ENCODE peak calls at places on chromosomes 3 and 15, in five cellular contexts. One of them, this sample, is unnamed.

GRCh38 chr3:50604628-50605588 is 6.7 kb downstream of the CISH start:
- DNase-seq in heart left ventricle: peak; percentile 91
- DNase-seq in transverse colon: peak; percentile 72
- DNase-seq in lung: no peak
- DNase-seq in mucosa of descending colon: peak; percentile 54
- DNase-seq in this sample: no peak

GRCh38 chr3:71121429-71122167 is 461.9 kb downstream of the FOXP1 start:
- DNase-seq in lung: no peak
- DNase-seq in transverse colon: no peak
- DNase-seq in heart left ventricle: peak; percentile 43
- DNase-seq in mucosa of descending colon: no peak
- DNase-seq in this sample: no peak

GRCh38 chr3:127299276-127299675 is 11.4 kb upstream of the PRR20G start:
- DNase-seq in heart left ventricle: peak; percentile 35
- DNase-seq in lung: no peak
- DNase-seq in mucosa of descending colon: no peak
- DNase-seq in transverse colon: no peak
- DNase-seq in this sample: no peak

GRCh38 chr3:69879051-69879450 is 120.5 kb upstream of the SAMMSON start:
- DNase-seq in mucosa of descending colon: no peak
- DNase-seq in lung: no peak
- DNase-seq in heart left ventricle: no peak
- DNase-seq in transverse colon: no peak
- DNase-seq in this sample: no peak

GRCh38 chr3:18740631-18741583 is 315.8 kb upstream of the SATB1 start:
- DNase-seq in lung: no peak
- DNase-seq in heart left ventricle: no peak
- DNase-seq in transverse colon: peak; percentile 16
- DNase-seq in mucosa of descending colon: no peak
- DNase-seq in this sample: no peak

GRCh38 chr15:75721462-75721922 is 8.8 kb upstream of the CSPG4 start:
- DNase-seq in lung: no peak
- DNase-seq in transverse colon: no peak
- DNase-seq in heart left ventricle: no peak
- DNase-seq in mucosa of descending colon: peak; percentile 33
- DNase-seq in this sample: no peak

GRCh38 chr3:46293991-46294833 is 52.0 kb downstream of the CCR3 start:
- DNase-seq in heart left ventricle: no peak
- DNase-seq in transverse colon: no peak
- DNase-seq in lung: no peak
- DNase-seq in mucosa of descending colon: no peak
- DNase-seq in this sample: no peak

GRCh38 chr3:122410639-122411038 is 5.2 kb downstream of the WDR5B start:
- DNase-seq in mucosa of descending colon: no peak
- DNase-seq in heart left ventricle: no peak
- DNase-seq in transverse colon: no peak
- DNase-seq in lung: no peak
- DNase-seq in this sample: no peak

GRCh38 chr15:87916208-87916607 is 340.3 kb downstream of the NTRK3 start:
- DNase-seq in mucosa of descending colon: no peak
- DNase-seq in lung: no peak
- DNase-seq in transverse colon: no peak
- DNase-seq in heart left ventricle: no peak
- DNase-seq in this sample: no peak

GRCh38 chr15:79863886-79864285 is 32.9 kb downstream of the MTHFS start:
- DNase-seq in mucosa of descending colon: no peak
- DNase-seq in heart left ventricle: no peak
- DNase-seq in transverse colon: no peak
- DNase-seq in lung: no peak
- DNase-seq in this sample: peak; percentile 14

GRCh38 chr3:155370198-155370597 is 76.7 kb upstream of the STRIT1 start:
- DNase-seq in heart left ventricle: peak; percentile 78
- DNase-seq in mucosa of descending colon: no peak
- DNase-seq in lung: peak; percentile 36
- DNase-seq in transverse colon: no peak
- DNase-seq in this sample: no peak

GRCh38 chr3:82824491-82824890 is 1063.0 kb upstream of the GBE1 start:
- DNase-seq in mucosa of descending colon: no peak
- DNase-seq in heart left ventricle: no peak
- DNase-seq in lung: no peak
- DNase-seq in transverse colon: no peak
- DNase-seq in this sample: no peak

GRCh38 chr3:78823859-78824258 is 943.9 kb downstream of the ROBO1 start:
- DNase-seq in mucosa of descending colon: no peak
- DNase-seq in lung: no peak
- DNase-seq in heart left ventricle: no peak
- DNase-seq in transverse colon: no peak
- DNase-seq in this sample: peak; percentile 48

GRCh38 chr15:47473857-47474256 is 243.4 kb upstream of the SEMA6D start:
- DNase-seq in heart left ventricle: peak; percentile 63
- DNase-seq in mucosa of descending colon: no peak
- DNase-seq in lung: no peak
- DNase-seq in transverse colon: peak; percentile 7
- DNase-seq in this sample: no peak

GRCh38 chr3:194879991-194880939 is 194.6 kb downstream of the FAM43A start:
- DNase-seq in transverse colon: peak; percentile 7
- DNase-seq in heart left ventricle: peak; percentile 77
- DNase-seq in lung: peak; percentile 43
- DNase-seq in mucosa of descending colon: no peak
- DNase-seq in this sample: peak; percentile 5

GRCh38 chr3:114660808-114661207 is 367.0 kb downstream of the TIGIT start:
- DNase-seq in mucosa of descending colon: no peak
- DNase-seq in lung: no peak
- DNase-seq in heart left ventricle: no peak
- DNase-seq in transverse colon: no peak
- DNase-seq in this sample: no peak

GRCh38 chr15:99059010-99059981 is 45.6 kb upstream of the SYNM start:
- DNase-seq in mucosa of descending colon: peak; percentile 72
- DNase-seq in lung: peak; percentile 63
- DNase-seq in heart left ventricle: peak; percentile 91
- DNase-seq in transverse colon: peak; percentile 71
- DNase-seq in this sample: peak; percentile 84

GRCh38 chr3:46080124-46080991 is 53.1 kb upstream of the XCR1 start:
- DNase-seq in lung: no peak
- DNase-seq in mucosa of descending colon: no peak
- DNase-seq in transverse colon: no peak
- DNase-seq in heart left ventricle: no peak
- DNase-seq in this sample: peak; percentile 48

GRCh38 chr15:78739996-78740903 is 71.0 kb downstream of the ADAMTS7 start:
- DNase-seq in mucosa of descending colon: peak; percentile 85
- DNase-seq in heart left ventricle: no peak
- DNase-seq in transverse colon: peak; percentile 83
- DNase-seq in lung: peak; percentile 59
- DNase-seq in this sample: peak; percentile 36

GRCh38 chr3:107675233-107675900 is 152.6 kb downstream of the BBX start:
- DNase-seq in mucosa of descending colon: no peak
- DNase-seq in transverse colon: no peak
- DNase-seq in lung: no peak
- DNase-seq in heart left ventricle: no peak
- DNase-seq in this sample: no peak

GRCh38 chr15:97745481-97746071 is 214.9 kb upstream of the ARRDC4 start:
- DNase-seq in transverse colon: peak; percentile 48
- DNase-seq in heart left ventricle: peak; percentile 36
- DNase-seq in mucosa of descending colon: peak; percentile 33
- DNase-seq in lung: no peak
- DNase-seq in this sample: peak; percentile 17

GRCh38 chr3:197462808-197463207 is 93.0 kb downstream of the BDH1 start:
- DNase-seq in heart left ventricle: no peak
- DNase-seq in mucosa of descending colon: no peak
- DNase-seq in transverse colon: no peak
- DNase-seq in lung: no peak
- DNase-seq in this sample: no peak

GRCh38 chr3:72123908-72124441 is 339.0 kb upstream of the PROK2 start:
- DNase-seq in lung: peak; percentile 34
- DNase-seq in heart left ventricle: peak; percentile 86
- DNase-seq in mucosa of descending colon: no peak
- DNase-seq in transverse colon: peak; percentile 28
- DNase-seq in this sample: peak; percentile 93

GRCh38 chr3:190696777-190697501 is 165.6 kb downstream of the GMNC start:
- DNase-seq in transverse colon: no peak
- DNase-seq in lung: no peak
- DNase-seq in heart left ventricle: no peak
- DNase-seq in mucosa of descending colon: no peak
- DNase-seq in this sample: peak; percentile 68

GRCh38 chr15:70516408-70517193 is 246.8 kb downstream of the UACA start:
- DNase-seq in mucosa of descending colon: no peak
- DNase-seq in lung: no peak
- DNase-seq in transverse colon: no peak
- DNase-seq in heart left ventricle: no peak
- DNase-seq in this sample: no peak

GRCh38 chr15:70514236-70514635 is 249.1 kb downstream of the UACA start:
- DNase-seq in transverse colon: no peak
- DNase-seq in mucosa of descending colon: no peak
- DNase-seq in heart left ventricle: no peak
- DNase-seq in lung: no peak
- DNase-seq in this sample: no peak

GRCh38 chr15:70512772-70513362 is 250.5 kb downstream of the UACA start:
- DNase-seq in heart left ventricle: no peak
- DNase-seq in transverse colon: peak; percentile 50
- DNase-seq in mucosa of descending colon: peak; percentile 58
- DNase-seq in lung: peak; percentile 52
- DNase-seq in this sample: peak; percentile 67

GRCh38 chr15:70517194-70517590 is 246.2 kb downstream of the UACA start:
- DNase-seq in mucosa of descending colon: peak; percentile 36
- DNase-seq in lung: no peak
- DNase-seq in transverse colon: no peak
- DNase-seq in heart left ventricle: no peak
- DNase-seq in this sample: no peak

GRCh38 chr15:70513818-70514217 is 249.5 kb downstream of the UACA start:
- DNase-seq in transverse colon: no peak
- DNase-seq in heart left ventricle: no peak
- DNase-seq in lung: no peak
- DNase-seq in mucosa of descending colon: no peak
- DNase-seq in this sample: no peak
- H3K4me3 ChIP-seq in transverse colon: no peak overlapping the region
- H3K4me3 ChIP-seq in heart left ventricle: no peak overlapping the region
- H3K4me3 ChIP-seq in lung: no peak overlapping the region
- H3K4me3 ChIP-seq in mucosa of descending colon: no peak overlapping the region
- H3K4me3 ChIP-seq in this sample: no peak overlapping the region

DNA sequence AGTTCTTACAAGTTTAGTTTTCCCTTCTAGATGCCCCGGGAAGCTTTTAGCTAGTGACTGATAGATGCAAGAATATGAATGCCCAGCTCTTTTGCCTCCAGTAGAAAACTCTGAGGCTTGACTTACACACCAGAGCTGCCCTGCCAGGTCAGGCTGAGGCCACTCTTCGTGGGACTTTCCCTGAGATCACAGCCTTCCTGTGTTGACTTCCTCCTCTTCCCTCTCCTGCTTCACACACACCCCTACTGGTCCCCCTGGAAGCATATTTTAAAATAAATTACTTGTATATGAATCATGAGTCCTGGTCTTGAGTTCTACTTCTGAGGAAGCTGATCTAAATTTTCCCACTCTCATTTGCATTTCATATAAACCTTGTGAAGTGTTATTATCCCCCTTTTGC is 413.7 kb downstream of the PDCD6IP start:
- DNase-seq in mucosa of descending colon: no peak
- DNase-seq in heart left ventricle: no peak
- DNase-seq in transverse colon: no peak
- DNase-seq in lung: no peak
- DNase-seq in this sample: no peak
- TF ChIP-seq CTCF in mucosa of descending colon: no peak
- TF ChIP-seq CTCF in heart left ventricle: no peak
- TF ChIP-seq CTCF in transverse colon: no peak
- TF ChIP-seq CTCF in lung: no peak
- TF ChIP-seq CTCF in this sample: no peak

GRCh38 chr15:96326551-96327154 is 3.8 kb upstream of the NR2F2 start:
- DNase-seq in lung: no peak
- DNase-seq in heart left ventricle: no peak
- DNase-seq in transverse colon: peak; percentile 30
- DNase-seq in mucosa of descending colon: peak; percentile 47
- DNase-seq in this sample: peak; percentile 84

GRCh38 chr15:96324192-96324895 is 6.2 kb upstream of the NR2F2 start:
- DNase-seq in transverse colon: no peak
- DNase-seq in heart left ventricle: no peak
- DNase-seq in lung: no peak
- DNase-seq in mucosa of descending colon: no peak
- DNase-seq in this sample: peak; percentile 51

GRCh38 chr15:96325579-96326331 is 4.7 kb upstream of the NR2F2 start:
- DNase-seq in lung: no peak
- DNase-seq in mucosa of descending colon: no peak
- DNase-seq in transverse colon: no peak
- DNase-seq in heart left ventricle: no peak
- DNase-seq in this sample: peak; percentile 70

GRCh38 chr15:96323250-96324162 is 7.0 kb upstream of the NR2F2 start:
- DNase-seq in heart left ventricle: no peak
- DNase-seq in transverse colon: no peak
- DNase-seq in mucosa of descending colon: no peak
- DNase-seq in lung: no peak
- DNase-seq in this sample: no peak

GRCh38 chr15:96324900-96325299 is 5.6 kb upstream of the NR2F2 start:
- DNase-seq in transverse colon: no peak
- DNase-seq in heart left ventricle: no peak
- DNase-seq in lung: no peak
- DNase-seq in mucosa of descending colon: no peak
- DNase-seq in this sample: peak; percentile 41
- H3K4me3 ChIP-seq in transverse colon: peak overlapping the region; percentile 41
- H3K4me3 ChIP-seq in heart left ventricle: peak overlapping the region; percentile 81
- H3K4me3 ChIP-seq in lung: no peak overlapping the region
- H3K4me3 ChIP-seq in mucosa of descending colon: no peak overlapping the region
- H3K4me3 ChIP-seq in this sample: peak overlapping the region; percentile 94

GRCh38 chr3:150372320-150373118 is 35.6 kb upstream of the TSC22D2 start:
- DNase-seq in heart left ventricle: no peak
- DNase-seq in transverse colon: no peak
- DNase-seq in lung: no peak
- DNase-seq in mucosa of descending colon: no peak
- DNase-seq in this sample: peak; percentile 67
- TF ChIP-seq CTCF in heart left ventricle: no peak
- TF ChIP-seq CTCF in transverse colon: peak; percentile 7
- TF ChIP-seq CTCF in lung: no peak
- TF ChIP-seq CTCF in mucosa of descending colon: no peak
- TF ChIP-seq CTCF in this sample: peak; percentile 40

GRCh38 chr15:100810831-100811230 is 68.8 kb upstream of the ALDH1A3 start:
- DNase-seq in lung: no peak
- DNase-seq in transverse colon: no peak
- DNase-seq in heart left ventricle: no peak
- DNase-seq in mucosa of descending colon: no peak
- DNase-seq in this sample: no peak
- H3K4me3 ChIP-seq in lung: no peak overlapping the region
- H3K4me3 ChIP-seq in transverse colon: no peak overlapping the region
- H3K4me3 ChIP-seq in heart left ventricle: no peak overlapping the region
- H3K4me3 ChIP-seq in mucosa of descending colon: no peak overlapping the region
- H3K4me3 ChIP-seq in this sample: no peak overlapping the region

GRCh38 chr3:65391068-65391467 is 647.6 kb downstream of the MAGI1 start:
- DNase-seq in lung: no peak
- DNase-seq in transverse colon: no peak
- DNase-seq in mucosa of descending colon: no peak
- DNase-seq in heart left ventricle: no peak
- DNase-seq in this sample: no peak

DNA sequence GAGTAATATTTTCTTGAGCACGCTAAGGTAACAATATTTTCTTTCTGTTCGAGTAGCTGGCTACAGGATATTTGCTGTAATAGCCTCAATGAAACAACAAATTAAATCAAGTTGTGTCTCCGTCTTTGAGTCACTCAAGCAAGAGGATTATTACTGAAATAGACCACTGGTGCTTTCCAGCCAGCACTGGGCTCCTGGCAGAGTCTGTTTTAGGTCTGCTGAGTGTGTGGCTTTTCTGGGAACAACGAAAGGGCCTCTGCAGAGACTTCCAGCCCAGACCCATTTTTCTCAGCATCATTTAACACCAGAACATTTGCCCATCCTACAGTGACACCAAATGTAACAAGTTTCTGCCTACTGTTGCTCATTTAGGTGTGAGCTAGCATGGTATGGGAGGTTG is 652.9 kb downstream of the MAGI1 start:
- DNase-seq in transverse colon: no peak
- DNase-seq in heart left ventricle: no peak
- DNase-seq in mucosa of descending colon: no peak
- DNase-seq in lung: no peak
- DNase-seq in this sample: no peak
- TF ChIP-seq CTCF in transverse colon: no peak
- TF ChIP-seq CTCF in heart left ventricle: no peak
- TF ChIP-seq CTCF in mucosa of descending colon: no peak
- TF ChIP-seq CTCF in lung: no peak
- TF ChIP-seq CTCF in this sample: no peak